ENCODE peak calls at places on chromosomes 12 and 14, in nine cellular contexts. S is mucosa of descending colon, K is OCI-LY7, L is NT2/D1, A is trophoblast cell, U is uterus, Y is gastrocnemius medialis, Q is fibroblast of lung, F is HCT116. O is an unnamed sample.

GRCh38 chr14:42224053-42224888 is 617.6 kb downstream of the LRFN5 start:
- DNase-seq in F (peak; percentile 37), L (peak; percentile 38), A (peak; percentile 27), K (peak; percentile 64), S (no peak), Q (peak; percentile 86), U (peak; percentile 42), Y (no peak), O (peak; percentile 90)

GRCh38 chr12:11729439-11730150 is 80.1 kb downstream of the ETV6 start:
- DNase-seq in Y (no peak), K (peak; percentile 46), U (no peak), S (no peak), L (no peak), F (no peak), Q (no peak), A (no peak), O (no peak)

GRCh38 chr14:50967104-50967503 is 22.8 kb upstream of the PYGL start:
- DNase-seq in Q (no peak), U (no peak), S (no peak), K (no peak), F (no peak), L (no peak), Y (no peak), A (no peak), O (no peak)

GRCh38 chr12:57522887-57523705 is 472 bp downstream of the MBD6 start:
- DNase-seq in Y (peak; percentile 66), L (no peak), S (peak; percentile 84), K (peak; percentile 73), A (no peak), U (peak; percentile 69), F (no peak), Q (peak; percentile 75), O (peak; percentile 46)

GRCh38 chr14:84797326-84797725 is 732.6 kb upstream of the FLRT2 start:
- DNase-seq in K (no peak), L (no peak), S (no peak), A (no peak), Y (no peak), U (no peak), F (no peak), Q (no peak), O (peak; percentile 1)

GRCh38 chr12:67651380-67651695 is 2.8 kb downstream of the DYRK2 start:
- DNase-seq in K (peak; percentile 64), A (no peak), L (no peak), S (no peak), U (no peak), Q (peak; percentile 70), Y (no peak), F (no peak), O (peak; percentile 49)

GRCh38 chr12:114403690-114404450 is 2.1 kb downstream of the TBX5 start:
- DNase-seq in Y (no peak), F (no peak), U (no peak), K (no peak), S (no peak), L (no peak), A (no peak), Q (peak; percentile 76), O (no peak)

GRCh38 chr12:108620236-108620879 is 13.3 kb downstream of the SELPLG start:
- DNase-seq in L (no peak), F (no peak), S (no peak), A (peak; percentile 43), K (no peak), U (no peak), Y (no peak), Q (peak; percentile 96), O (no peak)

GRCh38 chr12:69685810-69686209 is 13.3 kb downstream of the BEST3 start:
- DNase-seq in A (no peak), F (no peak), L (no peak), K (no peak), S (no peak), U (no peak), Q (peak; percentile 2), Y (peak; percentile 88), O (peak; percentile 92)

GRCh38 chr12:20463920-20464524 is 95.7 kb downstream of the PDE3A start:
- DNase-seq in Y (no peak), Q (peak; percentile 47), A (no peak), S (no peak), F (no peak), K (peak; percentile 13), U (no peak), L (no peak), O (peak; percentile 41)

GRCh38 chr12:52794479-52795331 is 1.2 kb downstream of the KRT3 start:
- DNase-seq in U (no peak), F (no peak), Q (no peak), A (no peak), L (peak; percentile 33), Y (no peak), S (no peak), K (no peak), O (peak; percentile 85)

GRCh38 chr12:104063712-104064030 is 660 bp upstream of the HCFC2 start:
- DNase-seq in L (no peak), Q (no peak), K (no peak), A (peak; percentile 2), F (no peak), U (no peak), S (no peak), Y (no peak), O (no peak)

GRCh38 chr12:99966429-99966828 is 18.3 kb downstream of the ANKS1B start:
- DNase-seq in Y (no peak), F (no peak), L (no peak), U (no peak), A (no peak), K (no peak), S (no peak), Q (no peak), O (no peak)

GRCh38 chr12:47088021-47088944 is 8.5 kb upstream of the AMIGO2 start:
- DNase-seq in K (no peak), L (no peak), F (no peak), Y (no peak), S (no peak), A (no peak), Q (no peak), U (peak; percentile 47), O (no peak)

DNA sequence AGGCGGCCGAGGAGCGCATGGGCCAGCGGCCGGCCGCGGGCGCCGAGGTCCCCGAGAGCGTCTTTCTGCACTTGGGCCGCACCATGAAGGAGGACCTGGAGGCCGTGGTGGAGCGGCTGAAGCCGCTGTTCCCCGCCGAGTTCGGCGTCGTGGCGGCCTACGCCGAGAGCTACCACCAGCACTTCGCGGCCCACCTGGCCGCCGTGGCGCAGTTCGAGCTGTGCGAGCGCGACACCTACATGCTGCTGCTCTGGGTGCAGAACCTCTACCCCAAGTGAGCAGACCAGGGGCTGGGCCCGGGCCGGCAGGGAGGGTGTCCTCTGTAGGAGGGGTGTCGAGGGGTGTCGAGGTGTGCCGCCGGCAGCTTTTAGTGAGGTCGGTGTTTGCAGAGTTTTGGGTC is 4.1 kb downstream of the TNFAIP2 start:
- DNase-seq in U (no peak), S (peak; percentile 42), K (no peak), Q (no peak), F (no peak), L (no peak), A (no peak), Y (no peak), O (no peak)
- H3K4me1 ChIP-seq in U (peaks cover 23% of the 10 kb centered on the region), S (peaks cover 28% of the 10 kb centered on the region), K (no peaks in the 10 kb centered on the region), Q (peaks cover 27% of the 10 kb centered on the region), F (peaks cover 26% of the 10 kb centered on the region), L (peaks cover 20% of the 10 kb centered on the region), A (peaks cover 32% of the 10 kb centered on the region), Y (peaks cover 49% of the 10 kb centered on the region), O (peaks cover 67% of the 10 kb centered on the region)

GRCh38 chr12:1605129-1606020 is 11.0 kb upstream of the FBXL14 start:
- DNase-seq in Y (peak; percentile 59), K (peak; percentile 85), S (peak; percentile 72), U (peak; percentile 75), A (peak; percentile 76), Q (peak; percentile 83), F (peak; percentile 78), L (peak; percentile 80), O (peak; percentile 84)

GRCh38 chr12:1606021-1606622 is 11.7 kb upstream of the FBXL14 start:
- DNase-seq in A (peak; percentile 93), S (peak; percentile 94), K (no peak), Y (peak; percentile 81), Q (peak; percentile 88), U (peak; percentile 92), F (peak; percentile 72), L (peak; percentile 95), O (peak; percentile 92)

GRCh38 chr12:1604464-1604863 is 10.1 kb upstream of the FBXL14 start:
- DNase-seq in Y (no peak), U (no peak), S (no peak), A (no peak), K (no peak), F (no peak), L (no peak), Q (no peak), O (no peak)

GRCh38 chr12:1607940-1608782 is 13.8 kb upstream of the FBXL14 start:
- DNase-seq in F (no peak), S (no peak), Y (no peak), L (no peak), U (no peak), K (peak; percentile 61), A (no peak), Q (peak; percentile 69), O (no peak)

DNA sequence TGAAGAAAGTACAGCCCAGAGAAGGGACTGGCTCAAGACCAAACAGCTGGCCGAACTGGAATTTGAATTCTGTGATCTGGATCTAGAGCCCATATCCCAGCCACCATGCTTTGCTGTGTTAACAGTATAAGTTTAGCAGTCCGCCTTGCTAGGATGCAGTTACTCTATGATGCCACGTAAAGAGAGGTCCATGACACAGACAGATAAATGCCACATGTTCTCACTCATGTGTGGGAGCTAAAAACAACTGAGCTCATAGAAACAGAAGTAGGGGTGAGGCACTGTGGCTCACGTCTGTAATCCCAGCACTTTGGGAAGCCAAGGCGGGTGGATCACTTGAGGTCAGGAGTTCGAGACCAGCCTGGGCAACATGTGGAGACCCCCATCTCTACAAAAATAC is 9.2 kb upstream of the FBXL14 start:
- DNase-seq in F (no peak), K (no peak), Y (no peak), S (no peak), L (no peak), U (no peak), A (no peak), Q (no peak), O (no peak)
- H3K4me1 ChIP-seq in F (peaks cover 8% of the 10 kb centered on the region), K (peaks cover 52% of the 10 kb centered on the region), Y (peaks cover 15% of the 10 kb centered on the region), S (peaks cover 24% of the 10 kb centered on the region), L (peaks cover 9% of the 10 kb centered on the region), U (peaks cover 10% of the 10 kb centered on the region), A (peaks cover 4% of the 10 kb centered on the region), Q (peaks cover 27% of the 10 kb centered on the region), O (peaks cover 10% of the 10 kb centered on the region)

DNA sequence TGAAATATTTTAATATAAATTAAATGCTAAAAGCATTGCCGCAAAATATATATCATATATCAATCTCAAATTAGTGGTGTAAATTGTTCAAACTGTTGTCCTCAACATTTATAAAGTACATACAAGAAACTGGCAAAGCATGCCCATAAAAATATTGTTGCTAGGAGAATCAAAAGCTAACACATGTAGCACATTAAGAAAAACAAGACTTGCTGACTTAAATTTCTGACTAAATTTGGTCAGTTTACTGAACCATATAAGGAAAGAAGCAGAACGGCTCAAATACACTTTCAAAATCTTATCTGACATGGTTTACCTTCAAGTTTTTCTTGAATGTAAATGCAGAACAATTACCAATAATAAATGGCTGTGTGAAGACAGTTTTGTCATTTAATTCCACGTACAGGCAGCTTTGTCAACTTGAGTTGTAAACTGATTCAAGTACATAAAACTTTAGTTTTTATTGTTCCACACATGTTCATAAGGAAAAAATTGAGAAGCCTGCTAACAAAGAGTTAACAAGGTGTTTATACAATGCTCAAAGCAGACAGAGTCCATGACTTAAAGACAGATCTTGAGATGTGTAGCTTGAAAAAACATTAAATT is 50.4 kb downstream of the PPP1R12A start:
- DNase-seq in Y (no peak), A (no peak), S (no peak), F (no peak), K (no peak), U (no peak), L (no peak), Q (peak; percentile 31), O (no peak)
- H3K4me1 ChIP-seq in Y (peaks cover 47% of the 10 kb centered on the region), A (no peaks in the 10 kb centered on the region), S (peaks cover 4% of the 10 kb centered on the region), F (no peaks in the 10 kb centered on the region), K (peaks cover 6% of the 10 kb centered on the region), U (peaks cover 3% of the 10 kb centered on the region), L (no peaks in the 10 kb centered on the region), Q (peaks cover 2% of the 10 kb centered on the region), O (peaks cover 12% of the 10 kb centered on the region)

GRCh38 chr12:76895796-76896195 is 17.0 kb upstream of the CSRP2 start:
- DNase-seq in U (no peak), S (no peak), Q (no peak), A (no peak), L (no peak), K (no peak), F (no peak), Y (no peak), O (no peak)
- H3K4me1 ChIP-seq in U (no peaks in the 10 kb centered on the region), S (no peaks in the 10 kb centered on the region), Q (no peaks in the 10 kb centered on the region), A (no peaks in the 10 kb centered on the region), L (no peaks in the 10 kb centered on the region), K (no peaks in the 10 kb centered on the region), F (no peaks in the 10 kb centered on the region), Y (no peaks in the 10 kb centered on the region), O (no peaks in the 10 kb centered on the region)